ENCODE peak calls at places on chromosomes 3 and 15, in six cellular contexts. One of them, this sample, is unnamed.

GRCh38 chr3:10518506-10519150 is 13.2 kb upstream of the ATP2B2 start:
- DNase-seq in endothelial cell: no peak
- DNase-seq in hypothalamus: no peak
- DNase-seq in A549: no peak
- DNase-seq in NCI-H1417: no peak
- DNase-seq in OCI-M1: no peak
- DNase-seq in this sample: no peak

GRCh38 chr3:188507244-188507720 is 353.3 kb downstream of the LPP start:
- DNase-seq in endothelial cell: no peak
- DNase-seq in hypothalamus: peak; percentile 2
- DNase-seq in A549: no peak
- DNase-seq in NCI-H1417: no peak
- DNase-seq in OCI-M1: peak; percentile 46
- DNase-seq in this sample: peak; percentile 22

GRCh38 chr15:46344906-46345305 is 710.1 kb downstream of the SQOR start:
- DNase-seq in endothelial cell: no peak
- DNase-seq in hypothalamus: no peak
- DNase-seq in A549: no peak
- DNase-seq in NCI-H1417: no peak
- DNase-seq in OCI-M1: no peak
- DNase-seq in this sample: no peak

GRCh38 chr3:38110314-38111050 is 26.4 kb downstream of the ACAA1 start:
- DNase-seq in endothelial cell: no peak
- DNase-seq in hypothalamus: no peak
- DNase-seq in A549: no peak
- DNase-seq in NCI-H1417: no peak
- DNase-seq in OCI-M1: no peak
- DNase-seq in this sample: no peak

GRCh38 chr3:58679974-58680656 is 13.5 kb upstream of the FAM3D start:
- DNase-seq in endothelial cell: no peak
- DNase-seq in hypothalamus: no peak
- DNase-seq in A549: no peak
- DNase-seq in NCI-H1417: no peak
- DNase-seq in OCI-M1: no peak
- DNase-seq in this sample: no peak

GRCh38 chr15:65286069-65286703 is 497 bp downstream of the PARP16 start:
- DNase-seq in endothelial cell: peak; percentile 43
- DNase-seq in hypothalamus: no peak
- DNase-seq in A549: no peak
- DNase-seq in NCI-H1417: peak; percentile 93
- DNase-seq in OCI-M1: peak; percentile 65
- DNase-seq in this sample: no peak

GRCh38 chr3:16236030-16236639 is 28.6 kb downstream of the DPH3 start:
- DNase-seq in endothelial cell: no peak
- DNase-seq in hypothalamus: no peak
- DNase-seq in A549: no peak
- DNase-seq in NCI-H1417: no peak
- DNase-seq in OCI-M1: no peak
- DNase-seq in this sample: no peak

GRCh38 chr15:101267320-101268104 is 9.8 kb downstream of the SELENOS start:
- DNase-seq in endothelial cell: no peak
- DNase-seq in hypothalamus: peak; percentile 25
- DNase-seq in A549: no peak
- DNase-seq in NCI-H1417: no peak
- DNase-seq in OCI-M1: no peak
- DNase-seq in this sample: no peak

GRCh38 chr3:130991126-130991525 is 35.5 kb downstream of the ASTE1 start:
- DNase-seq in endothelial cell: no peak
- DNase-seq in hypothalamus: no peak
- DNase-seq in A549: no peak
- DNase-seq in NCI-H1417: no peak
- DNase-seq in OCI-M1: no peak
- DNase-seq in this sample: no peak

GRCh38 chr15:43930079-43930478 is 103.3 kb downstream of the WDR76 start:
- DNase-seq in endothelial cell: no peak
- DNase-seq in hypothalamus: no peak
- DNase-seq in A549: no peak
- DNase-seq in NCI-H1417: no peak
- DNase-seq in OCI-M1: no peak
- DNase-seq in this sample: peak; percentile 38

GRCh38 chr15:41465822-41466421 is 27.8 kb upstream of the ITPKA start:
- DNase-seq in endothelial cell: peak; percentile 42
- DNase-seq in hypothalamus: no peak
- DNase-seq in A549: peak; percentile 31
- DNase-seq in NCI-H1417: peak; percentile 5
- DNase-seq in OCI-M1: peak; percentile 65
- DNase-seq in this sample: peak; percentile 16

GRCh38 chr3:138944842-138945645 is 1.9 kb downstream of the FOXL2 start:
- DNase-seq in endothelial cell: peak; percentile 53
- DNase-seq in hypothalamus: no peak
- DNase-seq in A549: no peak
- DNase-seq in NCI-H1417: no peak
- DNase-seq in OCI-M1: peak; percentile 46
- DNase-seq in this sample: no peak

GRCh38 chr3:122350814-122351418 is 25.9 kb downstream of the CSTA start:
- DNase-seq in endothelial cell: no peak
- DNase-seq in hypothalamus: no peak
- DNase-seq in A549: no peak
- DNase-seq in NCI-H1417: no peak
- DNase-seq in OCI-M1: no peak
- DNase-seq in this sample: no peak

GRCh38 chr3:52349611-52350395 is 33.7 kb downstream of the DNAH1 start:
- DNase-seq in endothelial cell: no peak
- DNase-seq in hypothalamus: no peak
- DNase-seq in A549: no peak
- DNase-seq in NCI-H1417: no peak
- DNase-seq in OCI-M1: no peak
- DNase-seq in this sample: no peak

GRCh38 chr3:25683410-25683809 is 18.7 kb upstream of the TOP2B start:
- DNase-seq in endothelial cell: no peak
- DNase-seq in hypothalamus: no peak
- DNase-seq in A549: no peak
- DNase-seq in NCI-H1417: no peak
- DNase-seq in OCI-M1: no peak
- DNase-seq in this sample: no peak

GRCh38 chr3:127951276-127951675 is 36.2 kb downstream of the KBTBD12 start:
- DNase-seq in endothelial cell: no peak
- DNase-seq in hypothalamus: no peak
- DNase-seq in A549: no peak
- DNase-seq in NCI-H1417: no peak
- DNase-seq in OCI-M1: no peak
- DNase-seq in this sample: no peak

GRCh38 chr3:129575987-129576364 is 30.5 kb downstream of the PLXND1 start:
- DNase-seq in endothelial cell: no peak
- DNase-seq in hypothalamus: no peak
- DNase-seq in A549: no peak
- DNase-seq in NCI-H1417: peak; percentile 46
- DNase-seq in OCI-M1: no peak
- DNase-seq in this sample: no peak

GRCh38 chr3:127674099-127674792 is 1.5 kb downstream of the ABTB1 start:
- DNase-seq in endothelial cell: no peak
- DNase-seq in hypothalamus: no peak
- DNase-seq in A549: no peak
- DNase-seq in NCI-H1417: no peak
- DNase-seq in OCI-M1: no peak
- DNase-seq in this sample: no peak

GRCh38 chr3:123039178-123039577 is 11.6 kb upstream of the SEMA5B start:
- DNase-seq in endothelial cell: no peak
- DNase-seq in hypothalamus: no peak
- DNase-seq in A549: no peak
- DNase-seq in NCI-H1417: peak; percentile 24
- DNase-seq in OCI-M1: no peak
- DNase-seq in this sample: no peak

GRCh38 chr3:128112406-128112968 is 11.1 kb downstream of the RUVBL1 start:
- DNase-seq in endothelial cell: no peak
- DNase-seq in hypothalamus: no peak
- DNase-seq in A549: no peak
- DNase-seq in NCI-H1417: no peak
- DNase-seq in OCI-M1: no peak
- DNase-seq in this sample: no peak

GRCh38 chr3:51955893-51956770 is 951 bp downstream of the GPR62 start:
- DNase-seq in endothelial cell: peak; percentile 62
- DNase-seq in hypothalamus: peak; percentile 43
- DNase-seq in A549: no peak
- DNase-seq in NCI-H1417: no peak
- DNase-seq in OCI-M1: no peak
- DNase-seq in this sample: no peak

GRCh38 chr3:164155386-164155785 is 922.9 kb downstream of the SI start:
- DNase-seq in endothelial cell: no peak
- DNase-seq in hypothalamus: no peak
- DNase-seq in A549: no peak
- DNase-seq in NCI-H1417: no peak
- DNase-seq in OCI-M1: peak; percentile 79
- DNase-seq in this sample: no peak

GRCh38 chr3:178195824-178196223 is 340.4 kb upstream of the KCNMB2 start:
- DNase-seq in endothelial cell: no peak
- DNase-seq in hypothalamus: no peak
- DNase-seq in A549: no peak
- DNase-seq in NCI-H1417: no peak
- DNase-seq in OCI-M1: peak; percentile 39
- DNase-seq in this sample: no peak

GRCh38 chr15:48423342-48423741 is 92.1 kb downstream of the DUT start:
- DNase-seq in endothelial cell: no peak
- DNase-seq in hypothalamus: no peak
- DNase-seq in A549: no peak
- DNase-seq in NCI-H1417: no peak
- DNase-seq in OCI-M1: no peak
- DNase-seq in this sample: no peak

GRCh38 chr15:94004697-94005096 is 226.7 kb upstream of the MCTP2 start:
- DNase-seq in endothelial cell: no peak
- DNase-seq in hypothalamus: no peak
- DNase-seq in A549: no peak
- DNase-seq in NCI-H1417: no peak
- DNase-seq in OCI-M1: no peak
- DNase-seq in this sample: no peak

GRCh38 chr3:150223090-150223489 is 185.0 kb upstream of the TSC22D2 start:
- DNase-seq in endothelial cell: no peak
- DNase-seq in hypothalamus: no peak
- DNase-seq in A549: no peak
- DNase-seq in NCI-H1417: peak; percentile 52
- DNase-seq in OCI-M1: no peak
- DNase-seq in this sample: no peak